ENCODE peak calls at places on chromosomes 16 and 17, in ten cellular contexts. H is cardiac muscle cell; X is PC-9; S is effector memory CD4-positive, alpha-beta T cell; F is HCT116; B is transverse colon; N is kidney epithelial cell; T is choroid plexus epithelial cell; I is naive thymus-derived CD4-positive, alpha-beta T cell; Y is mucosa of descending colon. A is an unnamed sample.

GRCh38 chr16:73996624-73997339 is 299.8 kb upstream of the PSMD7 start:
- DNase-seq in B (peak; percentile 90), F (no peak), I (no peak), T (no peak), S (no peak), H (no peak), X (no peak), N (no peak), Y (peak; percentile 95), A (no peak)

GRCh38 chr17:80633197-80633596 is 88.6 kb downstream of the RPTOR start:
- DNase-seq in H (no peak), B (no peak), T (no peak), X (no peak), F (no peak), S (no peak), I (no peak), N (no peak), Y (no peak), A (no peak)

GRCh38 chr17:33385133-33385532 is 92.0 kb upstream of the ASIC2 start:
- DNase-seq in H (peak; percentile 63), I (no peak), B (no peak), F (no peak), X (no peak), S (no peak), Y (no peak), N (no peak), T (no peak), A (no peak)

GRCh38 chr17:80465316-80465974 is 11.0 kb downstream of the NPTX1 start:
- DNase-seq in B (no peak), N (no peak), F (no peak), X (no peak), H (no peak), T (no peak), S (no peak), I (no peak), Y (no peak), A (no peak)

GRCh38 chr17:82793974-82794620 is 42.2 kb downstream of the TBCD start:
- DNase-seq in Y (no peak), N (no peak), T (no peak), H (no peak), X (no peak), S (no peak), I (no peak), B (no peak), F (no peak), A (no peak)

GRCh38 chr17:19538095-19539039 is 4.7 kb downstream of the SLC47A1 start:
- DNase-seq in B (peak; percentile 38), I (no peak), X (no peak), T (no peak), H (peak; percentile 49), Y (peak; percentile 25), S (no peak), F (no peak), N (no peak), A (no peak)

GRCh38 chr17:1040216-1040600 is 43.3 kb downstream of the TIMM22 start:
- DNase-seq in S (no peak), I (no peak), H (no peak), B (no peak), X (no peak), T (no peak), F (no peak), Y (no peak), N (no peak), A (no peak)

GRCh38 chr16:87198328-87198731 is 118.9 kb downstream of the C16orf95 start:
- DNase-seq in N (no peak), I (no peak), X (no peak), S (no peak), Y (no peak), B (no peak), T (peak; percentile 21), F (no peak), H (no peak), A (no peak)

GRCh38 chr17:47935961-47936360 is 5.4 kb upstream of the PNPO start:
- DNase-seq in T (peak; percentile 78), B (no peak), I (no peak), S (no peak), N (no peak), Y (no peak), H (no peak), F (peak; percentile 92), X (peak; percentile 80), A (no peak)

GRCh38 chr17:2122641-2123302 is 67.9 kb downstream of the HIC1 start:
- DNase-seq in S (no peak), I (no peak), X (peak; percentile 87), F (no peak), B (peak; percentile 58), T (peak; percentile 94), H (no peak), N (no peak), Y (peak; percentile 59), A (no peak)

GRCh38 chr17:45021607-45022287 is 29.7 kb downstream of the DCAKD start:
- DNase-seq in S (peak; percentile 41), H (peak; percentile 87), I (peak; percentile 81), X (peak; percentile 56), Y (peak; percentile 62), B (peak; percentile 72), N (no peak), T (peak; percentile 65), F (no peak), A (no peak)

GRCh38 chr17:75854111-75854748 is 905 bp downstream of the WBP2 start:
- DNase-seq in H (no peak), Y (no peak), B (no peak), F (no peak), I (no peak), T (peak; percentile 75), S (no peak), N (no peak), X (peak; percentile 52), A (no peak)

GRCh38 chr17:19354123-19354522 is 8.4 kb downstream of the B9D1 start:
- DNase-seq in F (peak; percentile 22), Y (no peak), S (no peak), H (no peak), N (peak; percentile 52), X (no peak), B (no peak), T (peak; percentile 86), I (no peak), A (no peak)

GRCh38 chr16:50844840-50845239 is 103.0 kb downstream of the CYLD start:
- DNase-seq in H (no peak), B (no peak), X (no peak), I (no peak), Y (no peak), N (no peak), S (no peak), F (no peak), T (no peak), A (no peak)

GRCh38 chr16:81907681-81908080 is 103.6 kb downstream of the SDR42E1 start:
- DNase-seq in X (no peak), N (no peak), S (no peak), Y (no peak), H (no peak), F (no peak), T (no peak), I (no peak), B (no peak), A (no peak)

GRCh38 chr16:29831490-29831889 is 11.2 kb downstream of the MVP start:
- DNase-seq in I (no peak), T (no peak), H (no peak), N (no peak), X (no peak), S (no peak), Y (no peak), F (no peak), B (no peak), A (no peak)

GRCh38 chr16:70391881-70392481 is 45.3 kb downstream of the DDX19A start:
- DNase-seq in X (peak; percentile 33), Y (no peak), T (peak; percentile 47), F (no peak), B (no peak), I (no peak), H (no peak), S (no peak), N (no peak), A (no peak)

GRCh38 chr17:29099527-29099926 is 56.6 kb downstream of the PIPOX start:
- DNase-seq in N (no peak), I (no peak), T (no peak), H (no peak), S (no peak), X (no peak), F (no peak), B (no peak), Y (no peak), A (no peak)

GRCh38 chr17:58325976-58326468 is 2.6 kb downstream of the TSPOAP1 start:
- DNase-seq in Y (no peak), I (no peak), S (no peak), H (no peak), B (no peak), T (no peak), N (no peak), F (no peak), X (no peak), A (no peak)

GRCh38 chr17:7806592-7806991 is 27.4 kb upstream of the KDM6B start:
- DNase-seq in X (no peak), I (no peak), H (no peak), T (no peak), S (no peak), F (no peak), N (no peak), Y (no peak), B (no peak), A (no peak)
- H3K4me3 ChIP-seq in X (no peak overlapping the region), I (no peak overlapping the region), H (no peak overlapping the region), T (no peak overlapping the region), S (no peak overlapping the region), F (no peak overlapping the region), N (no peak overlapping the region), Y (no peak overlapping the region), B (no peak overlapping the region), A (no peak overlapping the region)

GRCh38 chr17:27296427-27296979 is 2.6 kb downstream of the WSB1 start:
- DNase-seq in F (no peak), Y (no peak), T (peak; percentile 84), N (no peak), S (no peak), H (no peak), I (no peak), X (no peak), B (no peak), A (no peak)
- H3K4me3 ChIP-seq in F (no peak overlapping the region), Y (no peak overlapping the region), T (peak overlapping the region; percentile 100), N (peak overlapping the region; percentile 83), S (no peak overlapping the region), H (peak overlapping the region; percentile 49), I (no peak overlapping the region), X (peak overlapping the region; percentile 99), B (peak overlapping the region; percentile 74), A (peak overlapping the region; percentile 98)

DNA sequence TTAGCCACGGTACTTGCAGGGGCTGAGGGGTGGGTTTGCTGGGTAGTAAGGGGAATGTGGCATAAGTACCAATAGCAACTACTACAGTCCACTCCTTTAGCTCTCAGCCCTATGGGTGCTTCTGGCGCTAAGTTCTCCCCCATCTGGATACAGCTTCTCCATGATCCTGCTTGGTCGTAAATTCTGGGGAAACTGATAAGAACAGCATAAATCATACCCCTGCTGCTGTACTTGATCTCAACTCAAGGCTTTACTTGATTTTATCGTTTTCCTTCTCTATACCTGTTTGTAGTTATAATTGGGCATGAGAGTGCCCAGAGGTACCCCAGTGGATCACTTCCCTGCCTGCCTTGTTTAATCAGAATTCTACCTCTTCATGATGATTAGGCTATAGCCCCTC is 331.4 kb downstream of the PMP22 start:
- DNase-seq in X (no peak), N (no peak), S (no peak), I (no peak), B (no peak), Y (no peak), T (no peak), F (no peak), H (no peak), A (no peak)
- H3K4me3 ChIP-seq in X (no peak overlapping the region), N (no peak overlapping the region), S (no peak overlapping the region), I (no peak overlapping the region), B (no peak overlapping the region), Y (no peak overlapping the region), T (no peak overlapping the region), F (no peak overlapping the region), H (no peak overlapping the region), A (no peak overlapping the region)

GRCh38 chr17:40177275-40177874 is at the start of gene RAPGEFL1:
- DNase-seq in Y (peak; percentile 93), I (peak; percentile 81), T (peak; percentile 82), H (peak; percentile 89), X (peak; percentile 64), B (peak; percentile 91), F (no peak), S (peak; percentile 70), N (no peak), A (no peak)
- H3K4me3 ChIP-seq in Y (peak within 1 kb of the TSS; percentile 68), I (peak within 1 kb of the TSS; percentile 53), T (peak within 1 kb of the TSS; percentile 64), H (peak within 1 kb of the TSS; percentile 41), X (peak within 1 kb of the TSS; percentile 81), B (peak within 1 kb of the TSS; percentile 79), F (peak within 1 kb of the TSS; percentile 43), S (peak within 1 kb of the TSS; percentile 69), N (peak within 1 kb of the TSS; percentile 46), A (peak within 1 kb of the TSS; percentile 47)

A was measured in GM12864.